ENCODE peak calls at places on chromosomes 16 and 17, in six cellular contexts. One of them, this sample, is unnamed.
A peak's percentile ranks its signal among the peaks of the same experiment; 100 is the strongest.

GRCh38 chr17:33169580-33170285 is 123.4 kb downstream of the ASIC2 start:
- DNase-seq in HCT116: no peak
- DNase-seq in fibroblast of lung: peak; percentile 3
- DNase-seq in AG09309: no peak
- DNase-seq in fibroblast of mammary gland: peak; percentile 25
- DNase-seq in OCI-LY7: no peak
- DNase-seq in this sample: peak; percentile 50

GRCh38 chr16:89197633-89198416 is 2.5 kb downstream of the SLC22A31 start:
- DNase-seq in fibroblast of lung: no peak
- DNase-seq in HCT116: no peak
- DNase-seq in AG09309: no peak
- DNase-seq in fibroblast of mammary gland: no peak
- DNase-seq in OCI-LY7: no peak
- DNase-seq in this sample: no peak

GRCh38 chr17:9003355-9004131 is 17.8 kb upstream of the NTN1 start:
- DNase-seq in OCI-LY7: no peak
- DNase-seq in AG09309: no peak
- DNase-seq in fibroblast of mammary gland: no peak
- DNase-seq in HCT116: no peak
- DNase-seq in fibroblast of lung: no peak
- DNase-seq in this sample: no peak

GRCh38 chr17:79544142-79544914 is 66.5 kb downstream of the RBFOX3 start:
- DNase-seq in OCI-LY7: no peak
- DNase-seq in fibroblast of lung: no peak
- DNase-seq in AG09309: no peak
- DNase-seq in fibroblast of mammary gland: no peak
- DNase-seq in HCT116: no peak
- DNase-seq in this sample: no peak

GRCh38 chr16:84595052-84595481 is 22.8 kb downstream of the COTL1 start:
- DNase-seq in OCI-LY7: peak; percentile 30
- DNase-seq in fibroblast of lung: peak; percentile 52
- DNase-seq in HCT116: no peak
- DNase-seq in fibroblast of mammary gland: no peak
- DNase-seq in AG09309: no peak
- DNase-seq in this sample: no peak

GRCh38 chr16:88608076-88608475 is 30.3 kb upstream of the IL17C start:
- DNase-seq in fibroblast of lung: no peak
- DNase-seq in fibroblast of mammary gland: no peak
- DNase-seq in HCT116: no peak
- DNase-seq in OCI-LY7: no peak
- DNase-seq in AG09309: no peak
- DNase-seq in this sample: no peak

GRCh38 chr17:30351730-30352129 is 17.9 kb upstream of the TMIGD1 start:
- DNase-seq in AG09309: no peak
- DNase-seq in HCT116: no peak
- DNase-seq in OCI-LY7: no peak
- DNase-seq in fibroblast of lung: peak; percentile 57
- DNase-seq in fibroblast of mammary gland: no peak
- DNase-seq in this sample: no peak

GRCh38 chr16:85422374-85423185 is 190.5 kb upstream of the GSE1 start:
- DNase-seq in fibroblast of lung: no peak
- DNase-seq in HCT116: no peak
- DNase-seq in fibroblast of mammary gland: no peak
- DNase-seq in AG09309: no peak
- DNase-seq in OCI-LY7: no peak
- DNase-seq in this sample: no peak

GRCh38 chr17:32341857-32342602 is at the start of gene C17orf75:
- DNase-seq in fibroblast of lung: peak; percentile 83
- DNase-seq in OCI-LY7: peak; percentile 86
- DNase-seq in HCT116: peak; percentile 63
- DNase-seq in fibroblast of mammary gland: peak; percentile 72
- DNase-seq in AG09309: no peak
- DNase-seq in this sample: peak; percentile 78

GRCh38 chr16:85490971-85491771 is 122.0 kb upstream of the GSE1 start:
- DNase-seq in fibroblast of mammary gland: no peak
- DNase-seq in HCT116: peak; percentile 31
- DNase-seq in fibroblast of lung: no peak
- DNase-seq in AG09309: no peak
- DNase-seq in OCI-LY7: peak; percentile 70
- DNase-seq in this sample: no peak

GRCh38 chr17:63039342-63039741 is 73.3 kb downstream of the TANC2 start:
- DNase-seq in fibroblast of mammary gland: peak; percentile 18
- DNase-seq in fibroblast of lung: peak; percentile 42
- DNase-seq in AG09309: no peak
- DNase-seq in OCI-LY7: no peak
- DNase-seq in HCT116: no peak
- DNase-seq in this sample: peak; percentile 34

GRCh38 chr16:3971261-3971660 is 90.7 kb upstream of the CREBBP start:
- DNase-seq in OCI-LY7: no peak
- DNase-seq in fibroblast of lung: peak; percentile 91
- DNase-seq in HCT116: no peak
- DNase-seq in AG09309: no peak
- DNase-seq in fibroblast of mammary gland: peak; percentile 84
- DNase-seq in this sample: peak; percentile 66

GRCh38 chr17:32746698-32747097 is 130.2 kb downstream of the MYO1D start:
- DNase-seq in fibroblast of mammary gland: peak; percentile 92
- DNase-seq in AG09309: peak; percentile 23
- DNase-seq in fibroblast of lung: peak; percentile 74
- DNase-seq in HCT116: no peak
- DNase-seq in OCI-LY7: no peak
- DNase-seq in this sample: peak; percentile 47

GRCh38 chr16:11557811-11558210 is 28.9 kb downstream of the LITAF start:
- DNase-seq in fibroblast of lung: no peak
- DNase-seq in fibroblast of mammary gland: no peak
- DNase-seq in HCT116: no peak
- DNase-seq in AG09309: no peak
- DNase-seq in OCI-LY7: no peak
- DNase-seq in this sample: no peak

GRCh38 chr16:86631441-86631840 is 53.1 kb downstream of the FOXL1 start:
- DNase-seq in fibroblast of mammary gland: peak; percentile 70
- DNase-seq in HCT116: no peak
- DNase-seq in OCI-LY7: no peak
- DNase-seq in fibroblast of lung: no peak
- DNase-seq in AG09309: no peak
- DNase-seq in this sample: peak; percentile 42

GRCh38 chr17:30476726-30477082 is 504 bp upstream of the GOSR1 start:
- DNase-seq in OCI-LY7: peak; percentile 11
- DNase-seq in fibroblast of lung: no peak
- DNase-seq in AG09309: no peak
- DNase-seq in fibroblast of mammary gland: peak; percentile 10
- DNase-seq in HCT116: no peak
- DNase-seq in this sample: no peak

GRCh38 chr17:79627184-79627765 is 16.4 kb upstream of the RBFOX3 start:
- DNase-seq in HCT116: no peak
- DNase-seq in AG09309: no peak
- DNase-seq in fibroblast of lung: no peak
- DNase-seq in fibroblast of mammary gland: no peak
- DNase-seq in OCI-LY7: no peak
- DNase-seq in this sample: no peak

GRCh38 chr17:17868637-17869522 is 32.1 kb upstream of the SREBF1 start:
- DNase-seq in fibroblast of mammary gland: peak; percentile 40
- DNase-seq in HCT116: no peak
- DNase-seq in OCI-LY7: no peak
- DNase-seq in fibroblast of lung: peak; percentile 25
- DNase-seq in AG09309: no peak
- DNase-seq in this sample: peak; percentile 17

GRCh38 chr16:77692612-77693011 is 29.7 kb upstream of the NUDT7 start:
- DNase-seq in fibroblast of mammary gland: no peak
- DNase-seq in HCT116: no peak
- DNase-seq in AG09309: no peak
- DNase-seq in fibroblast of lung: no peak
- DNase-seq in OCI-LY7: no peak
- DNase-seq in this sample: no peak

GRCh38 chr16:80932725-80933124 is 74.0 kb downstream of the CMC2 start:
- DNase-seq in fibroblast of lung: peak; percentile 64
- DNase-seq in fibroblast of mammary gland: peak; percentile 92
- DNase-seq in AG09309: peak; percentile 79
- DNase-seq in OCI-LY7: no peak
- DNase-seq in HCT116: no peak
- DNase-seq in this sample: peak; percentile 95

GRCh38 chr17:73356561-73357170 is 44.9 kb upstream of the CDC42EP4 start:
- DNase-seq in fibroblast of lung: no peak
- DNase-seq in OCI-LY7: no peak
- DNase-seq in AG09309: no peak
- DNase-seq in fibroblast of mammary gland: no peak
- DNase-seq in HCT116: no peak
- DNase-seq in this sample: no peak

GRCh38 chr17:37060966-37061365 is 112.2 kb downstream of the AATF start:
- DNase-seq in AG09309: no peak
- DNase-seq in HCT116: no peak
- DNase-seq in OCI-LY7: no peak
- DNase-seq in fibroblast of mammary gland: no peak
- DNase-seq in fibroblast of lung: no peak
- DNase-seq in this sample: no peak

GRCh38 chr16:1708768-1709180 is 2.8 kb downstream of the MAPK8IP3 start:
- DNase-seq in OCI-LY7: no peak
- DNase-seq in fibroblast of lung: peak; percentile 48
- DNase-seq in fibroblast of mammary gland: peak; percentile 92
- DNase-seq in AG09309: no peak
- DNase-seq in HCT116: no peak
- DNase-seq in this sample: peak; percentile 63

GRCh38 chr17:65593870-65594584 is 32.6 kb upstream of the AXIN2 start:
- DNase-seq in fibroblast of mammary gland: no peak
- DNase-seq in AG09309: no peak
- DNase-seq in OCI-LY7: no peak
- DNase-seq in fibroblast of lung: peak; percentile 20
- DNase-seq in HCT116: no peak
- DNase-seq in this sample: peak; percentile 23

GRCh38 chr16:19559242-19559910 is 3.9 kb downstream of the VPS35L start:
- DNase-seq in OCI-LY7: peak; percentile 67
- DNase-seq in fibroblast of lung: peak; percentile 81
- DNase-seq in HCT116: peak; percentile 51
- DNase-seq in fibroblast of mammary gland: peak; percentile 75
- DNase-seq in AG09309: peak; percentile 34
- DNase-seq in this sample: peak; percentile 88

GRCh38 chr17:74738051-74738996 is 1.3 kb downstream of the RAB37 start:
- DNase-seq in fibroblast of mammary gland: no peak
- DNase-seq in fibroblast of lung: peak; percentile 32
- DNase-seq in AG09309: no peak
- DNase-seq in HCT116: no peak
- DNase-seq in OCI-LY7: peak; percentile 88
- DNase-seq in this sample: no peak
- H3K4me3 ChIP-seq in fibroblast of mammary gland: no peak overlapping the region
- H3K4me3 ChIP-seq in fibroblast of lung: no peak overlapping the region
- H3K4me3 ChIP-seq in AG09309: no peak overlapping the region
- H3K4me3 ChIP-seq in HCT116: peak overlapping the region; percentile 76
- H3K4me3 ChIP-seq in OCI-LY7: peak overlapping the region; percentile 65
- H3K4me3 ChIP-seq in this sample: no peak overlapping the region

GRCh38 chr17:4895676-4896331 is 3.5 kb upstream of the C17orf107 start:
- DNase-seq in fibroblast of lung: no peak
- DNase-seq in fibroblast of mammary gland: no peak
- DNase-seq in OCI-LY7: no peak
- DNase-seq in HCT116: no peak
- DNase-seq in AG09309: no peak
- DNase-seq in this sample: no peak

GRCh38 chr17:4897785-4898184 is 1.6 kb upstream of the C17orf107 start:
- DNase-seq in HCT116: no peak
- DNase-seq in AG09309: no peak
- DNase-seq in OCI-LY7: no peak
- DNase-seq in fibroblast of mammary gland: no peak
- DNase-seq in fibroblast of lung: no peak
- DNase-seq in this sample: no peak

GRCh38 chr17:4897198-4897657 is 2.1 kb upstream of the C17orf107 start:
- DNase-seq in HCT116: no peak
- DNase-seq in fibroblast of lung: no peak
- DNase-seq in AG09309: no peak
- DNase-seq in OCI-LY7: no peak
- DNase-seq in fibroblast of mammary gland: no peak
- DNase-seq in this sample: no peak

GRCh38 chr17:4895121-4895520 is 4.2 kb upstream of the C17orf107 start:
- DNase-seq in fibroblast of lung: no peak
- DNase-seq in OCI-LY7: no peak
- DNase-seq in fibroblast of mammary gland: no peak
- DNase-seq in AG09309: no peak
- DNase-seq in HCT116: no peak
- DNase-seq in this sample: no peak

GRCh38 chr17:4896332-4897197 is 2.8 kb upstream of the C17orf107 start:
- DNase-seq in fibroblast of lung: no peak
- DNase-seq in OCI-LY7: no peak
- DNase-seq in AG09309: no peak
- DNase-seq in HCT116: no peak
- DNase-seq in fibroblast of mammary gland: no peak
- DNase-seq in this sample: no peak
- TF ChIP-seq CTCF in fibroblast of lung: no peak
- TF ChIP-seq CTCF in OCI-LY7: no peak
- TF ChIP-seq CTCF in AG09309: no peak
- TF ChIP-seq CTCF in HCT116: no peak
- TF ChIP-seq CTCF in fibroblast of mammary gland: no peak
- TF ChIP-seq CTCF in this sample: no peak

DNA sequence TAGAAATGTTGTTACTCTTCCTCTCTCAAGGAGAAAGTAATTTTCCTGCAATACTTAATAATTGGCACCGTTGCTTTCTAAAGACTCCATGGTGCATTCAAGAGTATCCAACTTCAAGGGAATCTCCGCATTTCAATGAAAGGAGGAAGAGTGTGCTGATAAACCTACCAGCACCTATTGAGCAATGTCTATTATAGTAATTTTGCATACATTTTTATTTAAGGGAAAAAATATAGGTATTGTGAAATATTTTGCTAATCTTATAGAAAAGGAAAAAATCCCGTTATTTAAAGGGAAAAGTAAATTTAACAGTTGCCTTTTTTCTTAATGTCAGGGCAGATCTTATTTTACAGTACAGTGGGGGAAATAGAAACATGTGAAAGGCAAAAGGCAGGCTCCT is 1.1 kb upstream of the TMEM106A start:
- DNase-seq in AG09309: no peak
- DNase-seq in fibroblast of lung: no peak
- DNase-seq in HCT116: no peak
- DNase-seq in OCI-LY7: no peak
- DNase-seq in fibroblast of mammary gland: no peak
- DNase-seq in this sample: no peak
- H3K4me3 ChIP-seq in AG09309: no peak overlapping the region
- H3K4me3 ChIP-seq in fibroblast of lung: no peak overlapping the region
- H3K4me3 ChIP-seq in HCT116: peak overlapping the region; percentile 78
- H3K4me3 ChIP-seq in OCI-LY7: peak overlapping the region; percentile 70
- H3K4me3 ChIP-seq in fibroblast of mammary gland: no peak overlapping the region
- H3K4me3 ChIP-seq in this sample: no peak overlapping the region

GRCh38 chr16:49203361-49203760 is 78.3 kb downstream of the CBLN1 start:
- DNase-seq in fibroblast of lung: no peak
- DNase-seq in HCT116: no peak
- DNase-seq in fibroblast of mammary gland: no peak
- DNase-seq in AG09309: no peak
- DNase-seq in OCI-LY7: no peak
- DNase-seq in this sample: no peak
- TF ChIP-seq CTCF in fibroblast of lung: no peak
- TF ChIP-seq CTCF in HCT116: no peak
- TF ChIP-seq CTCF in fibroblast of mammary gland: no peak
- TF ChIP-seq CTCF in AG09309: no peak
- TF ChIP-seq CTCF in OCI-LY7: no peak
- TF ChIP-seq CTCF in this sample: no peak

GRCh38 chr17:43389022-43389947 is 9.5 kb upstream of the ARL4D start:
- DNase-seq in AG09309: peak; percentile 52
- DNase-seq in OCI-LY7: peak; percentile 86
- DNase-seq in fibroblast of mammary gland: peak; percentile 83
- DNase-seq in HCT116: peak; percentile 63
- DNase-seq in fibroblast of lung: peak; percentile 84
- DNase-seq in this sample: peak; percentile 83
- H3K4me3 ChIP-seq in AG09309: peak overlapping the region; percentile 63
- H3K4me3 ChIP-seq in OCI-LY7: peak overlapping the region; percentile 72
- H3K4me3 ChIP-seq in fibroblast of mammary gland: peak overlapping the region; percentile 62
- H3K4me3 ChIP-seq in HCT116: peak overlapping the region; percentile 69
- H3K4me3 ChIP-seq in fibroblast of lung: peak overlapping the region; percentile 67
- H3K4me3 ChIP-seq in this sample: peak overlapping the region; percentile 74

This sample was measured in fibroblast of the aortic adventitia.